ENCODE peak calls at places on chromosomes 16 and 17, in four cellular contexts. Y is GM12878, K is K562, P is HepG2. L is an unnamed sample.

GRCh38 chr17:42118545-42118944 is 2.6 kb downstream of the KAT2A start:
- DNase-seq in Y (no peak), K (peak), P (peak), L (peak)

GRCh38 chr16:11254913-11255736 is 879 bp downstream of the SOCS1 start:
- DNase-seq in Y (no peak), K (peak), P (no peak), L (no peak)

GRCh38 chr17:21388944-21389343 is 12.8 kb downstream of the KCNJ12 start:
- DNase-seq in Y (no peak), K (no peak), P (no peak), L (peak)

GRCh38 chr17:77847211-77848085 is 111.1 kb upstream of the TNRC6C start:
- DNase-seq in Y (no peak), K (peak), P (no peak), L (no peak)

GRCh38 chr16:69741951-69742904 is 12.5 kb downstream of the NOB1 start:
- DNase-seq in Y (no peak), K (no peak), P (no peak), L (no peak)

GRCh38 chr17:35752471-35752870 is 568 bp downstream of the GAS2L2 start:
- DNase-seq in Y (no peak), K (no peak), P (no peak), L (no peak)

GRCh38 chr16:27870116-27870798 is 193.3 kb downstream of the GSG1L start:
- DNase-seq in Y (no peak), K (no peak), P (no peak), L (no peak)

GRCh38 chr17:43220511-43221125 is 7.8 kb downstream of the CCDC200 start:
- DNase-seq in Y (no peak), K (no peak), P (no peak), L (no peak)

GRCh38 chr17:64063766-64064224 is 43.4 kb upstream of the ICAM2 start:
- DNase-seq in Y (no peak), K (peak), P (peak), L (peak)

GRCh38 chr17:21502301-21502700 is 126.1 kb downstream of the KCNJ12 start:
- DNase-seq in Y (no peak), K (no peak), P (no peak), L (no peak)

GRCh38 chr17:3316836-3317235 is 18.7 kb upstream of the OR3A1 start:
- DNase-seq in Y (no peak), K (no peak), P (no peak), L (no peak)

GRCh38 chr16:81204794-81205680 is 33.5 kb upstream of the BCO1 start:
- DNase-seq in Y (peak), K (peak), P (peak), L (peak)

GRCh38 chr17:59793249-59793648 is 85.8 kb downstream of the VMP1 start:
- DNase-seq in Y (no peak), K (no peak), P (no peak), L (no peak)

GRCh38 chr17:17114592-17115225 is 72.5 kb downstream of the MPRIP start:
- DNase-seq in Y (no peak), K (no peak), P (no peak), L (no peak)

GRCh38 chr16:89693931-89694783 is 7.3 kb downstream of the SPATA2L start:
- DNase-seq in Y (no peak), K (no peak), P (peak), L (no peak)

GRCh38 chr16:65532218-65532617 is 410.4 kb upstream of the CDH11 start:
- DNase-seq in Y (no peak), K (no peak), P (no peak), L (no peak)

GRCh38 chr17:67246398-67246647 is 1.3 kb upstream of the HELZ start:
- DNase-seq in Y (no peak), K (no peak), P (no peak), L (no peak)

GRCh38 chr17:42142371-42142896 is 12.4 kb downstream of the RAB5C start:
- DNase-seq in Y (no peak), K (no peak), P (no peak), L (no peak)

GRCh38 chr16:77816293-77816692 is 27.9 kb downstream of the VAT1L start:
- DNase-seq in Y (no peak), K (no peak), P (no peak), L (no peak)

GRCh38 chr16:2904922-2905240 is 6.8 kb upstream of the FLYWCH1 start:
- DNase-seq in Y (no peak), K (no peak), P (no peak), L (no peak)

GRCh38 chr17:61750656-61751055 is 112.7 kb downstream of the BRIP1 start:
- DNase-seq in Y (peak), K (no peak), P (no peak), L (no peak)

GRCh38 chr16:3283525-3284447 is 495 bp downstream of the ZNF263 start:
- DNase-seq in Y (no peak), K (no peak), P (no peak), L (peak)

DNA sequence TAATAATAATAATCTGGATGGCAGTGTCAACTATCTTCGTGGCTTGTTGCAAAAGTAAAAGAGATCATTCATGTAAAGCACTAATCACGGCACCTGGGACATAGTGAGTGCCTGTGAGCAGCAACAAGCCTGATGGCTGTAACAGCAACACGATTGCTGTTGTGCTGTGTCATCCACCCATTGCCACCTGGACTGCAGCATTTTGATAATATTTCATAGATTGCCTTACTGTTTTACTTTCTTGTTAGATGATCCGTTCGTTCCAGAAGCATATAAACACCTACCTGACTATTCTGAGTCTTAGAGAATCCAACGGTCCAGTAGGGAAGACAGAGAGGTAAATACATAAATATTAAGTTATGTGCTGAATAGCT is 3.1 kb upstream of the MRPS23 start:
- DNase-seq in Y (no peak), K (no peak), P (no peak), L (no peak)
- TF ChIP-seq JUNB in Y (no peak), K (no peak), P (no peak), L (no peak)

GRCh38 chr17:62901544-62901943 is 64.5 kb upstream of the TANC2 start:
- DNase-seq in Y (no peak), K (no peak), P (no peak), L (no peak)

GRCh38 chr17:62900096-62900495 is 65.9 kb upstream of the TANC2 start:
- DNase-seq in Y (no peak), K (no peak), P (no peak), L (no peak)

GRCh38 chr17:62897706-62898105 is 68.3 kb upstream of the TANC2 start:
- DNase-seq in Y (no peak), K (no peak), P (no peak), L (no peak)

GRCh38 chr17:62898239-62898864 is 67.7 kb upstream of the TANC2 start:
- DNase-seq in Y (no peak), K (no peak), P (no peak), L (no peak)

GRCh38 chr17:62899349-62899748 is 66.7 kb upstream of the TANC2 start:
- DNase-seq in Y (no peak), K (no peak), P (no peak), L (no peak)
- H2AFZ ChIP-seq in Y (no peak), K (no peak), P (no peak), L (no peak)

GRCh38 chr16:30041841-30042240 is 10.8 kb upstream of the TLCD3B start:
- DNase-seq in Y (no peak), K (no peak), P (no peak), L (peak)
- TF ChIP-seq JUNB in Y (no peak), K (no peak), P (no peak), L (no peak)

DNA sequence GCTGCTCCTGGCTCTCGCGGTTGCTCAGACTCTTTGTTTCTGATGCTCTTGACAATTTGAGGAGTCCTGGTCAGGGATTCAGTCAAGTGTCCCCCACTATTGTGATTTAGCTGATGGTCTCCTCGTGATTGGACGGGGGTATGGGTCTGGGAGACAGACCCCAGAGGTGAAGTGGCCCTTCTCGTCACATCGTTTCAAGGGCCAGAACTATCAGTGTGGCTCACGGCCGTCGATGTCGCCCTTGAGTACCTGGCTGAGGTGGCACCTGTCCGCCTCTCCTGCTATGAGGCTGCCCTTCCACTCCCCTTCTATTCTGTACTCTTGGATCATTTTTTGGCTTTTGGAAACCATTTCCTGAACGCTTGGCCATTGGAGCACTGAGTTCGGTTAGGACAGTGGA is 7.4 kb upstream of the MEAK7 start:
- DNase-seq in Y (no peak), K (no peak), P (no peak), L (no peak)
- H2AFZ ChIP-seq in Y (peak), K (peak), P (no peak), L (peak)

DNA sequence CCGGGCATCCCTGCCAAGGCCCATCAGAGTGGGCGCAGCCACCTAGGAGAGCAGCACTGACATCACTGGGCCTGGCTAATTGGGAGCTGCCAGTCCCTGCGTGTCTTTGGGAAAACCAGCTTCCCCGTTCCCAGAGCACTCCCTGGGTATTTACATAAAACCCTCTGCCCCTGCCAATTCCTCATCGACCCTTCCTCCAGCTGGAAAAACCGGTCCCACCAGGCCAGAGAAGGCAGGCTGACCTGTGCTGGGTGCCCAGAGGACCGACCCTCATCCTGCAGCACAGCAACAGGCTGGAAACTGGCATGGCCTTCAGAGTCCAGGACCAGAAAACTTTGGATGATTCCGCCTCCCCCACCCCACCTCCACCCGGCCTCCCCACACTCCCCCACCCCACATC is 8.2 kb upstream of the FOXN1 start:
- DNase-seq in Y (no peak), K (no peak), P (no peak), L (peak)
- TF ChIP-seq JUNB in Y (no peak), K (no peak), P (no peak), L (no peak)

DNA sequence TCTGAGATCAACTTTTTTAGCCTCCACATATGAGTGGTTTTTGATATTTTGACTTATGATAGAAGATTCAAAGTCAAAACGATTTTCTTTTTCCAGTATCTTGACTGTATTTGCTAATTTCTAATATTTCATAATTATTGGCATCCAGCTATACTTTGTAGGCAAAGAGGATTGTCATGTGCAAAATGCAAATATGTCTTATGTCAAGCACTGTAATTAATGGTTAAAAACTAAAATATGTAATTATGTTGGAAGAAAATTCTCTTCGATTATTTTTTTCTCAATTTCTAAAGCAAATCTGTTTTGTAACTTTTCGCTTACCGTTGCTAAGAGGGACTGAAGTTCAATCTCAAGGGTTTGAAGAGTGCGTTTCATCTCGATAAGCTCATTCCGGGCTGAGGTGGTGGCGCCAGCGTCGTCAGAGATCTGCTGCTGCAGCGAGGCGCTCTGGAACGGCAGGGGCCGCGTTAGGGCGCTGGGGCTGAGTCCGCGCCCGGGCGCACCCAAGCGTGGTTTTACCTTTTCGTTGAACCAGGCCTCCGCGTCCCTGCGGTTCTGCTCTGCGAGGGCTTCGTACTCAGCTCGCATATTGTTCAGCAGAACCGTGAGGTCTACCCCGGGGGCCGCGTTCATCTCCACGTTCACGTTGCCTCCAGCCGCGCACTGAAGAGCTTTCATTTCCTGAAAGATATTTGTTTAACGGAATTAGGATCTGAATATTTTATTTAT is 3.0 kb downstream of the KRT27 start:
- DNase-seq in Y (no peak), K (no peak), P (peak), L (peak)
- H2AFZ ChIP-seq in Y (no peak), K (no peak), P (no peak), L (peak)

DNA sequence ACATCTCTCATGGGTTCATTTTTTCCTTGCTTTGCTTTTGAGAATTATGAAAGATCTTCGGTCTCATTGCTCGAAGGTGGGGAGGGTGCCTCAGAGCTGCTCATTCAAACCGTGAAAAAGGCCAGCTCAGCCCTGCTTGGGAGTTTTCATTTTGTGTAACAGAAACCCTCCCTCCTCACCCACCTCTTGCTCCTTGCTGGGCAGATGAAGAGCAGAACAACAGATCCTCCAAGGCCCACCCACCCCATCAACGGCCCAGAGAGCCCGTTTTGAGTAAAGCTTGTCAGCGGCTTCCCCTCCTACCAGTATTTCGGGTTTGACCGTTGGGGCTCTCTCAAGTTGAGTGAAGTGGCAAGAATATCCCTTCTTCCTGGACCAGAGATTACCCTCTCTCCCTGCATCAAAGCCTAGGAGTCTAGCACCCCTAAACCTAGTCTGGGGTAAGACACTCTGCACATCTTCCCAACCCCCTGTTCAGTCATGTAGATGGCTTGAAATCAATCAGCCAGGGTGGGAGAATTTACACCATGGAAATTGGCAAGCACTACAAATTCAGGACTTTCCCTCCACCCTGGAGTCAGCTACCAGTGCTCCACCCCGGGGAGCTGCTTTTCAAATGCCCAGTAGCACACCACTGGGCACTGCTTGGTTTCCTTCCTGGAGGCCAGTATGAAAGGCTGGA is 1.8 kb downstream of the CCR7 start:
- DNase-seq in Y (no peak), K (no peak), P (no peak), L (no peak)
- TF ChIP-seq JUNB in Y (peak), K (no peak), P (no peak), L (no peak)

DNA sequence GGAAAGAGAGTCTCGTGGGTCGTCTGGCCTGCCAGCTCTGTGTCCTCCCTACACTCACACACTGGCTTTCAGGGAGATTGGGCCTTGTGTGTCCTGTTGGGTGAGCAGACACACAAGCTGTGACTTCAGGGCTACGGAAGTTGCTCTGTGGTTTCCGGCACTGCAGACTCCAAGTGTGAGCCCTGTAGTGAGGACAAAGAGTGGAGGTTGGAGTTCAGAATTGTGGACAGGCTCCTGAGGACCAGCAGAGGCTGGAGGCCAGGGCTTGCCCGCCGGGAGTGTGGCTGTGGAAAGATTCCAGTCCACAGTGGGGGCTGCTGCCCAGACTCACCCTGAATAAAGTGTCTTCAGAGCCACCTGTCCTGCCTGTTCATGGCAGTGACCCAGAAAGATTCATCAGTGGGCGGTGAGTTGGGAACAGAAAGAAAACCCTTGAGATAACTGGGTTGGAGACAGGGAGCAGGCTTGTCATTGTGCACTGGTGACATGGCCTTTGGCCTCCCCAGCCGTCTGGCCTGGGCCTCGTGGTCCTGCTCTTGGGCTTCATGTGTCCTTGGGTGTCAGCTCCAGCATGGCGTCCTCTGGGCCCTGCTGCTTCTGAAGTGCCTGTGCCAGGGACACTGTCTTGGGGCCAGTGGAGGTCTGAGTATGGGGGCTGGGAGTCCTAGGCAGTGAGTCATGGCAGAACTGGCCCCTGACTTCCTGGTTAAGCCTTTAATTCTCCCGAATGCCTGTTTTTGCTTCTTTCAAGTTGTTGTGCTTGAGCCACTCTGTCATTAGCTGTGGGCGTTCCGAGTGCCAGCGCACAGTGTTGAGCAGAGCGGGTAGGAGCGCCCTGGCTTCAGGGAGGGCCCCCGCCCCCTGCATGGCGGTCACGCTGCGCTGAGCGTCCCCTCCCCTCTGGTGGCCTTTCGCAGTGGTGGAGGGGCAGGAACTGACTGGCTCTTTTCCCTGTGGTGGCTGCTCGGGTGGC is 19.9 kb upstream of the ZNF750 start:
- DNase-seq in Y (peak), K (peak), P (peak), L (no peak)
- H2AFZ ChIP-seq in Y (peak), K (peak), P (no peak), L (no peak)

DNA sequence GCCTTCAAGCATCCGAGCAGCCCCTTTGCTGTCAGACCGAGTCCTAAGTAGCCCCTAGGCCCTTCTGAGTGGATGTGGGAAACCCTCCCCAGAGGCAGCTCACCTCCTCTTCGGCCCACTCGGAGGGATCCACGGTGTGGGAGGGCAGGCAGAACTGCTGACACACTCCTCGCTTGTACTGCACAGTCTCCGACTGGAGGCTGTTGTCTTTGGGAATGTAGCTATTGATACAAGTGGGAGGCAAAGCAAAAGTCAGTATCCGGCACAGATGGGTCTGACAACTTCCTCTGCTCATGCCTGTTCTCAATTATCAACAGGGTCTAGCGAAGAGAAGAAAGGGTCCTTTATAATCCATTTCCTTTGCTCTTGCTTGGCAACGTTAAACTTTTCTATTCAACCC is 25.9 kb upstream of the FOXJ1 start:
- DNase-seq in Y (no peak), K (no peak), P (no peak), L (no peak)
- TF ChIP-seq JUNB in Y (no peak), K (no peak), P (no peak), L (no peak)

DNA sequence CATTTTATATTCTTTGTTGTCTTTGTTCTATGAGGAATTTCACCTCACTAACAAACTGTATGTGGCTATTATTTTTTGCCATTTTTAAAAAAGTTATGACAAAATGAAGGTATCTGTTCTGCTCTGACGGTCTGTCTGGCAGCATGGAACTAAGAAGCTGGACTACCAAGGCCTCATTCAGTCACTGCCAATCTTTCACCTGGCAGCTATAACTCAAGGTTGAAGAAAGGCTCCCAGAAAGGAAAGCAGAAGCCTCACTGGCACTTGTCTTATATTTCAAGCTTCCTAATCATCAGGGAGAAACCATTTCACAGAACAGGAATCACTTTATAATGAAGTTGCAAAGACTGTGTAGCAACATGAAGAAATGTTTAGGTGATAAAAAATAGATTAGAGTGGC is 18.7 kb upstream of the SLC6A4 start:
- DNase-seq in Y (no peak), K (no peak), P (no peak), L (no peak)
- H2AFZ ChIP-seq in Y (no peak), K (no peak), P (no peak), L (no peak)

L was measured in GM23338.